ENCODE peak calls at places on chromosomes 4 and X, in ten cellular contexts. One of them, this sample, is unnamed.

GRCh38 chr4:150390531-150390910 is 191.4 kb upstream of the MAB21L2 start:
- DNase-seq in endothelial cell: no peak
- DNase-seq in esophagus squamous epithelium: no peak
- DNase-seq in SK-N-SH: no peak
- DNase-seq in choroid plexus epithelial cell: no peak
- DNase-seq in putamen: no peak
- DNase-seq in NCI-H1105 treated with DMSO at 0.1 percent for 48 hours: no peak
- DNase-seq in stimulated activated CD4-positive, alpha-beta T cell treated with anti-CD3 and anti-CD28 coated beads, Interleukin-1b, Interleukin-23, amount 100 ng/mL, for 1 hour: no peak
- DNase-seq in GM12865: no peak
- DNase-seq in C1 segment of cervical spinal cord: no peak
- DNase-seq in this sample: no peak

GRCh38 chrX:119618439-119618838 is 12.2 kb upstream of the NKRF start:
- DNase-seq in endothelial cell: no peak
- DNase-seq in esophagus squamous epithelium: no peak
- DNase-seq in SK-N-SH: no peak
- DNase-seq in choroid plexus epithelial cell: no peak
- DNase-seq in putamen: no peak
- DNase-seq in NCI-H1105 treated with DMSO at 0.1 percent for 48 hours: no peak
- DNase-seq in stimulated activated CD4-positive, alpha-beta T cell treated with anti-CD3 and anti-CD28 coated beads, Interleukin-1b, Interleukin-23, amount 100 ng/mL, for 1 hour: no peak
- DNase-seq in GM12865: peak
- DNase-seq in C1 segment of cervical spinal cord: no peak
- DNase-seq in this sample: no peak

GRCh38 chr4:120919358-120919757 is 3.2 kb downstream of the PRDM5 start:
- DNase-seq in endothelial cell: no peak
- DNase-seq in esophagus squamous epithelium: no peak
- DNase-seq in SK-N-SH: no peak
- DNase-seq in choroid plexus epithelial cell: no peak
- DNase-seq in putamen: no peak
- DNase-seq in NCI-H1105 treated with DMSO at 0.1 percent for 48 hours: no peak
- DNase-seq in stimulated activated CD4-positive, alpha-beta T cell treated with anti-CD3 and anti-CD28 coated beads, Interleukin-1b, Interleukin-23, amount 100 ng/mL, for 1 hour: no peak
- DNase-seq in GM12865: no peak
- DNase-seq in C1 segment of cervical spinal cord: no peak
- DNase-seq in this sample: no peak

GRCh38 chr4:67575232-67575888 is 16.8 kb downstream of the STAP1 start:
- DNase-seq in endothelial cell: no peak
- DNase-seq in esophagus squamous epithelium: no peak
- DNase-seq in SK-N-SH: no peak
- DNase-seq in choroid plexus epithelial cell: peak
- DNase-seq in putamen: no peak
- DNase-seq in NCI-H1105 treated with DMSO at 0.1 percent for 48 hours: no peak
- DNase-seq in stimulated activated CD4-positive, alpha-beta T cell treated with anti-CD3 and anti-CD28 coated beads, Interleukin-1b, Interleukin-23, amount 100 ng/mL, for 1 hour: no peak
- DNase-seq in GM12865: peak
- DNase-seq in C1 segment of cervical spinal cord: no peak
- DNase-seq in this sample: no peak

GRCh38 chrX:44767308-44767707 is 76.5 kb upstream of the DUSP21 start:
- DNase-seq in endothelial cell: no peak
- DNase-seq in esophagus squamous epithelium: no peak
- DNase-seq in SK-N-SH: no peak
- DNase-seq in choroid plexus epithelial cell: no peak
- DNase-seq in putamen: no peak
- DNase-seq in NCI-H1105 treated with DMSO at 0.1 percent for 48 hours: peak
- DNase-seq in stimulated activated CD4-positive, alpha-beta T cell treated with anti-CD3 and anti-CD28 coated beads, Interleukin-1b, Interleukin-23, amount 100 ng/mL, for 1 hour: no peak
- DNase-seq in GM12865: no peak
- DNase-seq in C1 segment of cervical spinal cord: no peak
- DNase-seq in this sample: no peak

GRCh38 chr4:153418581-153418980 is 47.6 kb upstream of the TMEM131L start:
- DNase-seq in endothelial cell: no peak
- DNase-seq in esophagus squamous epithelium: no peak
- DNase-seq in SK-N-SH: peak
- DNase-seq in choroid plexus epithelial cell: peak
- DNase-seq in putamen: no peak
- DNase-seq in NCI-H1105 treated with DMSO at 0.1 percent for 48 hours: no peak
- DNase-seq in stimulated activated CD4-positive, alpha-beta T cell treated with anti-CD3 and anti-CD28 coated beads, Interleukin-1b, Interleukin-23, amount 100 ng/mL, for 1 hour: no peak
- DNase-seq in GM12865: no peak
- DNase-seq in C1 segment of cervical spinal cord: no peak
- DNase-seq in this sample: no peak

GRCh38 chrX:46796574-46797191 is 37.8 kb upstream of the SLC9A7 start:
- DNase-seq in endothelial cell: peak
- DNase-seq in esophagus squamous epithelium: peak
- DNase-seq in SK-N-SH: peak
- DNase-seq in choroid plexus epithelial cell: peak
- DNase-seq in putamen: peak
- DNase-seq in NCI-H1105 treated with DMSO at 0.1 percent for 48 hours: peak
- DNase-seq in stimulated activated CD4-positive, alpha-beta T cell treated with anti-CD3 and anti-CD28 coated beads, Interleukin-1b, Interleukin-23, amount 100 ng/mL, for 1 hour: peak
- DNase-seq in GM12865: peak
- DNase-seq in C1 segment of cervical spinal cord: peak
- DNase-seq in this sample: peak

GRCh38 chr4:52670739-52671138 is 11.6 kb upstream of the USP46 start:
- DNase-seq in endothelial cell: no peak
- DNase-seq in esophagus squamous epithelium: no peak
- DNase-seq in SK-N-SH: no peak
- DNase-seq in choroid plexus epithelial cell: no peak
- DNase-seq in putamen: no peak
- DNase-seq in NCI-H1105 treated with DMSO at 0.1 percent for 48 hours: no peak
- DNase-seq in stimulated activated CD4-positive, alpha-beta T cell treated with anti-CD3 and anti-CD28 coated beads, Interleukin-1b, Interleukin-23, amount 100 ng/mL, for 1 hour: no peak
- DNase-seq in GM12865: no peak
- DNase-seq in C1 segment of cervical spinal cord: no peak
- DNase-seq in this sample: no peak

GRCh38 chr4:142846105-142846728 is at the start of gene INPP4B:
- DNase-seq in endothelial cell: peak
- DNase-seq in esophagus squamous epithelium: no peak
- DNase-seq in SK-N-SH: peak
- DNase-seq in choroid plexus epithelial cell: peak
- DNase-seq in putamen: peak
- DNase-seq in NCI-H1105 treated with DMSO at 0.1 percent for 48 hours: peak
- DNase-seq in stimulated activated CD4-positive, alpha-beta T cell treated with anti-CD3 and anti-CD28 coated beads, Interleukin-1b, Interleukin-23, amount 100 ng/mL, for 1 hour: no peak
- DNase-seq in GM12865: peak
- DNase-seq in C1 segment of cervical spinal cord: no peak
- DNase-seq in this sample: peak

GRCh38 chrX:10855845-10856244 is 235.5 kb upstream of the MID1 start:
- DNase-seq in endothelial cell: no peak
- DNase-seq in esophagus squamous epithelium: no peak
- DNase-seq in SK-N-SH: no peak
- DNase-seq in choroid plexus epithelial cell: peak
- DNase-seq in putamen: no peak
- DNase-seq in NCI-H1105 treated with DMSO at 0.1 percent for 48 hours: no peak
- DNase-seq in stimulated activated CD4-positive, alpha-beta T cell treated with anti-CD3 and anti-CD28 coated beads, Interleukin-1b, Interleukin-23, amount 100 ng/mL, for 1 hour: no peak
- DNase-seq in GM12865: no peak
- DNase-seq in C1 segment of cervical spinal cord: no peak
- DNase-seq in this sample: no peak

GRCh38 chrX:13254076-13254785 is 65.6 kb downstream of the ATXN3L start:
- DNase-seq in endothelial cell: no peak
- DNase-seq in esophagus squamous epithelium: no peak
- DNase-seq in SK-N-SH: no peak
- DNase-seq in choroid plexus epithelial cell: peak
- DNase-seq in putamen: no peak
- DNase-seq in NCI-H1105 treated with DMSO at 0.1 percent for 48 hours: no peak
- DNase-seq in stimulated activated CD4-positive, alpha-beta T cell treated with anti-CD3 and anti-CD28 coated beads, Interleukin-1b, Interleukin-23, amount 100 ng/mL, for 1 hour: no peak
- DNase-seq in GM12865: peak
- DNase-seq in C1 segment of cervical spinal cord: no peak
- DNase-seq in this sample: no peak

GRCh38 chr4:38161208-38162113 is 201.3 kb downstream of the PTTG2 start:
- DNase-seq in endothelial cell: no peak
- DNase-seq in esophagus squamous epithelium: no peak
- DNase-seq in SK-N-SH: no peak
- DNase-seq in choroid plexus epithelial cell: no peak
- DNase-seq in putamen: no peak
- DNase-seq in NCI-H1105 treated with DMSO at 0.1 percent for 48 hours: no peak
- DNase-seq in stimulated activated CD4-positive, alpha-beta T cell treated with anti-CD3 and anti-CD28 coated beads, Interleukin-1b, Interleukin-23, amount 100 ng/mL, for 1 hour: no peak
- DNase-seq in GM12865: no peak
- DNase-seq in C1 segment of cervical spinal cord: no peak
- DNase-seq in this sample: no peak

GRCh38 chrX:133838761-133839676 is 146.4 kb downstream of the GPC3 start:
- DNase-seq in endothelial cell: peak
- DNase-seq in esophagus squamous epithelium: no peak
- DNase-seq in SK-N-SH: peak
- DNase-seq in choroid plexus epithelial cell: peak
- DNase-seq in putamen: peak
- DNase-seq in NCI-H1105 treated with DMSO at 0.1 percent for 48 hours: no peak
- DNase-seq in stimulated activated CD4-positive, alpha-beta T cell treated with anti-CD3 and anti-CD28 coated beads, Interleukin-1b, Interleukin-23, amount 100 ng/mL, for 1 hour: no peak
- DNase-seq in GM12865: peak
- DNase-seq in C1 segment of cervical spinal cord: no peak
- DNase-seq in this sample: no peak

GRCh38 chr4:136484996-136485395 is 1047.3 kb downstream of the PCDH18 start:
- DNase-seq in endothelial cell: no peak
- DNase-seq in esophagus squamous epithelium: no peak
- DNase-seq in SK-N-SH: no peak
- DNase-seq in choroid plexus epithelial cell: no peak
- DNase-seq in putamen: no peak
- DNase-seq in NCI-H1105 treated with DMSO at 0.1 percent for 48 hours: no peak
- DNase-seq in stimulated activated CD4-positive, alpha-beta T cell treated with anti-CD3 and anti-CD28 coated beads, Interleukin-1b, Interleukin-23, amount 100 ng/mL, for 1 hour: no peak
- DNase-seq in GM12865: no peak
- DNase-seq in C1 segment of cervical spinal cord: no peak
- DNase-seq in this sample: no peak

GRCh38 chrX:65902011-65902410 is 137.9 kb downstream of the VSIG4 start:
- DNase-seq in endothelial cell: no peak
- DNase-seq in esophagus squamous epithelium: no peak
- DNase-seq in SK-N-SH: no peak
- DNase-seq in choroid plexus epithelial cell: no peak
- DNase-seq in putamen: no peak
- DNase-seq in NCI-H1105 treated with DMSO at 0.1 percent for 48 hours: no peak
- DNase-seq in stimulated activated CD4-positive, alpha-beta T cell treated with anti-CD3 and anti-CD28 coated beads, Interleukin-1b, Interleukin-23, amount 100 ng/mL, for 1 hour: no peak
- DNase-seq in GM12865: no peak
- DNase-seq in C1 segment of cervical spinal cord: no peak
- DNase-seq in this sample: no peak

GRCh38 chrX:51148848-51149247 is 183.8 kb upstream of the NUDT10 start:
- DNase-seq in endothelial cell: peak
- DNase-seq in esophagus squamous epithelium: no peak
- DNase-seq in SK-N-SH: no peak
- DNase-seq in choroid plexus epithelial cell: no peak
- DNase-seq in putamen: peak
- DNase-seq in NCI-H1105 treated with DMSO at 0.1 percent for 48 hours: no peak
- DNase-seq in stimulated activated CD4-positive, alpha-beta T cell treated with anti-CD3 and anti-CD28 coated beads, Interleukin-1b, Interleukin-23, amount 100 ng/mL, for 1 hour: no peak
- DNase-seq in GM12865: no peak
- DNase-seq in C1 segment of cervical spinal cord: no peak
- DNase-seq in this sample: no peak

GRCh38 chr4:161003418-161004057 is 1160.3 kb downstream of the FSTL5 start:
- DNase-seq in endothelial cell: no peak
- DNase-seq in esophagus squamous epithelium: no peak
- DNase-seq in SK-N-SH: no peak
- DNase-seq in choroid plexus epithelial cell: no peak
- DNase-seq in putamen: no peak
- DNase-seq in NCI-H1105 treated with DMSO at 0.1 percent for 48 hours: no peak
- DNase-seq in stimulated activated CD4-positive, alpha-beta T cell treated with anti-CD3 and anti-CD28 coated beads, Interleukin-1b, Interleukin-23, amount 100 ng/mL, for 1 hour: no peak
- DNase-seq in GM12865: no peak
- DNase-seq in C1 segment of cervical spinal cord: no peak
- DNase-seq in this sample: no peak

GRCh38 chrX:1484638-1485019 is 31.9 kb upstream of the ASMTL start:
- DNase-seq in endothelial cell: no peak
- DNase-seq in esophagus squamous epithelium: no peak
- DNase-seq in SK-N-SH: no peak
- DNase-seq in choroid plexus epithelial cell: no peak
- DNase-seq in putamen: no peak
- DNase-seq in NCI-H1105 treated with DMSO at 0.1 percent for 48 hours: no peak
- DNase-seq in stimulated activated CD4-positive, alpha-beta T cell treated with anti-CD3 and anti-CD28 coated beads, Interleukin-1b, Interleukin-23, amount 100 ng/mL, for 1 hour: no peak
- DNase-seq in GM12865: peak
- DNase-seq in C1 segment of cervical spinal cord: no peak
- DNase-seq in this sample: no peak

GRCh38 chrX:10519278-10519677 is 101.1 kb downstream of the MID1 start:
- DNase-seq in endothelial cell: no peak
- DNase-seq in esophagus squamous epithelium: no peak
- DNase-seq in SK-N-SH: no peak
- DNase-seq in choroid plexus epithelial cell: peak
- DNase-seq in putamen: no peak
- DNase-seq in NCI-H1105 treated with DMSO at 0.1 percent for 48 hours: no peak
- DNase-seq in stimulated activated CD4-positive, alpha-beta T cell treated with anti-CD3 and anti-CD28 coated beads, Interleukin-1b, Interleukin-23, amount 100 ng/mL, for 1 hour: no peak
- DNase-seq in GM12865: no peak
- DNase-seq in C1 segment of cervical spinal cord: no peak
- DNase-seq in this sample: no peak

GRCh38 chr4:168739851-168740250 is 243.0 kb downstream of the PALLD start:
- DNase-seq in endothelial cell: no peak
- DNase-seq in esophagus squamous epithelium: no peak
- DNase-seq in SK-N-SH: no peak
- DNase-seq in choroid plexus epithelial cell: no peak
- DNase-seq in putamen: no peak
- DNase-seq in NCI-H1105 treated with DMSO at 0.1 percent for 48 hours: no peak
- DNase-seq in stimulated activated CD4-positive, alpha-beta T cell treated with anti-CD3 and anti-CD28 coated beads, Interleukin-1b, Interleukin-23, amount 100 ng/mL, for 1 hour: no peak
- DNase-seq in GM12865: no peak
- DNase-seq in C1 segment of cervical spinal cord: no peak
- DNase-seq in this sample: no peak

GRCh38 chr4:101682946-101683345 is 107.6 kb upstream of the BANK1 start:
- DNase-seq in endothelial cell: no peak
- DNase-seq in esophagus squamous epithelium: no peak
- DNase-seq in SK-N-SH: no peak
- DNase-seq in choroid plexus epithelial cell: no peak
- DNase-seq in putamen: no peak
- DNase-seq in NCI-H1105 treated with DMSO at 0.1 percent for 48 hours: peak
- DNase-seq in stimulated activated CD4-positive, alpha-beta T cell treated with anti-CD3 and anti-CD28 coated beads, Interleukin-1b, Interleukin-23, amount 100 ng/mL, for 1 hour: no peak
- DNase-seq in GM12865: no peak
- DNase-seq in C1 segment of cervical spinal cord: no peak
- DNase-seq in this sample: no peak

GRCh38 chrX:9189286-9189685 is 155.4 kb upstream of the FAM9B start:
- DNase-seq in endothelial cell: no peak
- DNase-seq in esophagus squamous epithelium: no peak
- DNase-seq in SK-N-SH: no peak
- DNase-seq in choroid plexus epithelial cell: no peak
- DNase-seq in putamen: no peak
- DNase-seq in NCI-H1105 treated with DMSO at 0.1 percent for 48 hours: no peak
- DNase-seq in stimulated activated CD4-positive, alpha-beta T cell treated with anti-CD3 and anti-CD28 coated beads, Interleukin-1b, Interleukin-23, amount 100 ng/mL, for 1 hour: no peak
- DNase-seq in GM12865: no peak
- DNase-seq in C1 segment of cervical spinal cord: no peak
- DNase-seq in this sample: no peak

GRCh38 chrX:152601848-152602616 is 35.7 kb upstream of the GABRQ start:
- DNase-seq in endothelial cell: peak
- DNase-seq in esophagus squamous epithelium: no peak
- DNase-seq in SK-N-SH: peak
- DNase-seq in choroid plexus epithelial cell: no peak
- DNase-seq in putamen: no peak
- DNase-seq in NCI-H1105 treated with DMSO at 0.1 percent for 48 hours: no peak
- DNase-seq in stimulated activated CD4-positive, alpha-beta T cell treated with anti-CD3 and anti-CD28 coated beads, Interleukin-1b, Interleukin-23, amount 100 ng/mL, for 1 hour: no peak
- DNase-seq in GM12865: peak
- DNase-seq in C1 segment of cervical spinal cord: no peak
- DNase-seq in this sample: peak

GRCh38 chr4:32189130-32189529 is 1469.0 kb downstream of the PCDH7 start:
- DNase-seq in endothelial cell: no peak
- DNase-seq in esophagus squamous epithelium: no peak
- DNase-seq in SK-N-SH: no peak
- DNase-seq in choroid plexus epithelial cell: no peak
- DNase-seq in putamen: no peak
- DNase-seq in NCI-H1105 treated with DMSO at 0.1 percent for 48 hours: no peak
- DNase-seq in stimulated activated CD4-positive, alpha-beta T cell treated with anti-CD3 and anti-CD28 coated beads, Interleukin-1b, Interleukin-23, amount 100 ng/mL, for 1 hour: no peak
- DNase-seq in GM12865: no peak
- DNase-seq in C1 segment of cervical spinal cord: no peak
- DNase-seq in this sample: no peak

GRCh38 chr4:57100979-57101629 is 9.1 kb downstream of the IGFBP7 start:
- DNase-seq in endothelial cell: no peak
- DNase-seq in esophagus squamous epithelium: no peak
- DNase-seq in SK-N-SH: peak
- DNase-seq in choroid plexus epithelial cell: peak
- DNase-seq in putamen: no peak
- DNase-seq in NCI-H1105 treated with DMSO at 0.1 percent for 48 hours: no peak
- DNase-seq in stimulated activated CD4-positive, alpha-beta T cell treated with anti-CD3 and anti-CD28 coated beads, Interleukin-1b, Interleukin-23, amount 100 ng/mL, for 1 hour: no peak
- DNase-seq in GM12865: no peak
- DNase-seq in C1 segment of cervical spinal cord: no peak
- DNase-seq in this sample: no peak

GRCh38 chr4:112550728-112551127 is 34.7 kb upstream of the NEUROG2 start:
- DNase-seq in endothelial cell: no peak
- DNase-seq in esophagus squamous epithelium: no peak
- DNase-seq in SK-N-SH: no peak
- DNase-seq in choroid plexus epithelial cell: peak
- DNase-seq in putamen: no peak
- DNase-seq in NCI-H1105 treated with DMSO at 0.1 percent for 48 hours: no peak
- DNase-seq in stimulated activated CD4-positive, alpha-beta T cell treated with anti-CD3 and anti-CD28 coated beads, Interleukin-1b, Interleukin-23, amount 100 ng/mL, for 1 hour: no peak
- DNase-seq in GM12865: no peak
- DNase-seq in C1 segment of cervical spinal cord: no peak
- DNase-seq in this sample: no peak

GRCh38 chr4:185833055-185833598 is 21.1 kb upstream of the SORBS2 start:
- DNase-seq in endothelial cell: no peak
- DNase-seq in esophagus squamous epithelium: no peak
- DNase-seq in SK-N-SH: no peak
- DNase-seq in choroid plexus epithelial cell: peak
- DNase-seq in putamen: no peak
- DNase-seq in NCI-H1105 treated with DMSO at 0.1 percent for 48 hours: no peak
- DNase-seq in stimulated activated CD4-positive, alpha-beta T cell treated with anti-CD3 and anti-CD28 coated beads, Interleukin-1b, Interleukin-23, amount 100 ng/mL, for 1 hour: no peak
- DNase-seq in GM12865: no peak
- DNase-seq in C1 segment of cervical spinal cord: no peak
- DNase-seq in this sample: no peak